ENCODE peak calls at places on chromosomes 4 and X, in eight cellular contexts. R is ELR; F is small intestine; U is AG10803; S is activated naive CD4-positive, alpha-beta T cell treated with anti-CD3 and anti-CD28 coated beads for 36 hours; E is mesendoderm; B is CD4-positive, CD25-positive, alpha-beta regulatory T cell; G is right lobe of liver. K is an unnamed sample.

GRCh38 chr4:183142566-183143545 is 43.8 kb downstream of the WWC2 start:
- DNase-seq in R (peak; percentile 84), F (no peak), U (peak; percentile 97), S (no peak), E (peak; percentile 37), B (no peak), G (peak; percentile 85), K (peak; percentile 94)

GRCh38 chrX:153671589-153672530 is 1.8 kb downstream of the PNCK start:
- DNase-seq in R (no peak), F (no peak), U (no peak), S (no peak), E (no peak), B (no peak), G (no peak), K (no peak)

GRCh38 chr4:107379054-107379869 is 340.8 kb downstream of the PAPSS1 start:
- DNase-seq in R (peak; percentile 52), F (no peak), U (peak; percentile 67), S (no peak), E (peak; percentile 39), B (no peak), G (no peak), K (peak; percentile 66)

GRCh38 chr4:24889991-24890390 is 22.9 kb downstream of the CCDC149 start:
- DNase-seq in R (peak; percentile 57), F (no peak), U (no peak), S (no peak), E (no peak), B (no peak), G (no peak), K (no peak)

GRCh38 chrX:115649461-115650063 is 88.6 kb downstream of the PLS3 start:
- DNase-seq in R (no peak), F (no peak), U (no peak), S (no peak), E (peak; percentile 71), B (no peak), G (no peak), K (no peak)

GRCh38 chrX:153726286-153727107 is 1.8 kb downstream of the ABCD1 start:
- DNase-seq in R (peak; percentile 65), F (peak; percentile 71), U (peak; percentile 25), S (peak; percentile 44), E (peak; percentile 96), B (no peak), G (peak; percentile 65), K (peak; percentile 80)

GRCh38 chrX:153799326-153799725 is 4.9 kb downstream of the SSR4 start:
- DNase-seq in R (no peak), F (no peak), U (no peak), S (no peak), E (no peak), B (no peak), G (no peak), K (no peak)

GRCh38 chr4:92634891-92635290 is 331.1 kb downstream of the GRID2 start:
- DNase-seq in R (no peak), F (no peak), U (no peak), S (no peak), E (no peak), B (no peak), G (no peak), K (no peak)

GRCh38 chrX:104098151-104098808 is 14.0 kb upstream of the ZCCHC18 start:
- DNase-seq in R (peak; percentile 62), F (peak; percentile 63), U (peak; percentile 81), S (peak; percentile 67), E (peak; percentile 62), B (peak; percentile 63), G (no peak), K (peak; percentile 53)